ENCODE peak calls at places on chromosomes 4 and X, in four cellular contexts. K, A, M and L are unnamed samples.

GRCh38 chr4:167645358-167645757 is 411.1 kb upstream of the SPOCK3 start:
- DNase-seq in M (no peak), K (no peak), A (no peak), L (no peak)

GRCh38 chr4:80202784-80203553 is 5.7 kb downstream of the PRDM8 start:
- DNase-seq in M (peak), A (no peak), K (peak), L (no peak)

GRCh38 chr4:113476800-113477199 is 284.7 kb downstream of the CAMK2D start:
- DNase-seq in A (no peak), M (peak), K (no peak), L (no peak)

GRCh38 chr4:125432078-125432477 is 117.3 kb downstream of the FAT4 start:
- DNase-seq in K (no peak), A (no peak), M (peak), L (peak)

GRCh38 chrX:2284601-2285000 is 216.2 kb downstream of the DHRSX start:
- DNase-seq in K (no peak), M (no peak), A (no peak), L (no peak)

GRCh38 chr4:39699676-39700409 is 1.9 kb downstream of the UBE2K start:
- DNase-seq in A (peak), M (peak), K (no peak), L (no peak)

GRCh38 chrX:39773923-39774803 is 323.6 kb downstream of the BCOR start:
- DNase-seq in K (no peak), A (no peak), M (peak), L (no peak)

GRCh38 chr4:144648042-144648441 is 2.1 kb downstream of the HHIP start:
- DNase-seq in A (no peak), M (no peak), K (no peak), L (no peak)

GRCh38 chrX:24210190-24210589 is 60.7 kb downstream of the ZFX start:
- DNase-seq in M (no peak), A (no peak), K (no peak), L (no peak)

GRCh38 chr4:153788419-153789276 is at the start of gene SFRP2:
- DNase-seq in K (peak), M (no peak), A (no peak), L (no peak)

GRCh38 chrX:154696328-154697045 is 43.1 kb upstream of the CTAG2 start:
- DNase-seq in M (peak), A (no peak), K (no peak), L (peak)

GRCh38 chr4:38310446-38311043 is 350.3 kb downstream of the PTTG2 start:
- DNase-seq in A (no peak), M (peak), K (no peak), L (no peak)

GRCh38 chr4:113616443-113616842 is 145.1 kb downstream of the CAMK2D start:
- DNase-seq in M (no peak), K (no peak), A (no peak), L (no peak)

GRCh38 chr4:68498413-68499007 is 51.2 kb downstream of the TMPRSS11E start:
- DNase-seq in K (no peak), A (peak), M (peak), L (peak)

GRCh38 chrX:20060961-20061868 is 55.5 kb downstream of the MAP7D2 start:
- DNase-seq in M (no peak), A (no peak), K (no peak), L (no peak)

GRCh38 chrX:40845331-40845911 is 110.1 kb upstream of the MED14 start:
- DNase-seq in M (peak), K (no peak), A (no peak), L (peak)

GRCh38 chrX:17409566-17410290 is 34.7 kb downstream of the NHS start:
- DNase-seq in K (no peak), A (no peak), M (no peak), L (no peak)

GRCh38 chrX:11125079-11125478 is 13.9 kb downstream of the HCCS start:
- DNase-seq in A (no peak), M (no peak), K (no peak), L (no peak)

GRCh38 chr4:4216261-4216660 is 10.5 kb downstream of the OTOP1 start:
- DNase-seq in M (no peak), K (no peak), A (no peak), L (no peak)

GRCh38 chrX:1518512-1518911 is 18.5 kb downstream of the P2RY8 start:
- DNase-seq in K (no peak), A (no peak), M (no peak), L (no peak)

GRCh38 chrX:17984415-17984814 is 123.3 kb upstream of the RAI2 start:
- DNase-seq in K (no peak), M (no peak), A (no peak), L (no peak)

GRCh38 chrX:143082537-143082936 is 56.8 kb downstream of the SPANXN4 start:
- DNase-seq in K (no peak), M (no peak), A (no peak), L (no peak)

GRCh38 chr4:159105761-159106243 is 2.9 kb downstream of the RAPGEF2 start:
- DNase-seq in A (no peak), K (no peak), M (peak), L (peak)

GRCh38 chr4:54228064-54228527 is 997 bp upstream of the PDGFRA start:
- DNase-seq in K (peak), M (peak), A (peak), L (peak)

GRCh38 chrX:10011261-10011931 is 44.2 kb downstream of the CLDN34 start:
- DNase-seq in A (no peak), M (peak), K (no peak), L (no peak)

GRCh38 chrX:71053217-71053621 is 14.9 kb downstream of the SNX12 start:
- DNase-seq in M (peak), A (no peak), K (no peak), L (no peak)

GRCh38 chr4:187732524-187732923 is 263.0 kb upstream of the ZFP42 start:
- DNase-seq in M (no peak), A (no peak), K (no peak), L (no peak)

GRCh38 chr4:26032142-26032541 is 118.1 kb downstream of the SMIM20 start:
- DNase-seq in K (no peak), M (peak), A (no peak), L (peak)

GRCh38 chr4:628346-628745 is 3.0 kb downstream of the PDE6B start:
- DNase-seq in M (no peak), A (no peak), K (no peak), L (no peak)

GRCh38 chr4:86338521-86338920 is 21.3 kb downstream of the MAPK10 start:
- DNase-seq in A (no peak), K (no peak), M (peak), L (no peak)

GRCh38 chr4:101200561-101200960 is 146.8 kb downstream of the PPP3CA start:
- DNase-seq in K (no peak), M (peak), A (peak), L (peak)

GRCh38 chr4:95268819-95269565 is 279.8 kb downstream of the UNC5C start:
- DNase-seq in A (no peak), K (no peak), M (peak), L (no peak)

GRCh38 chrX:130770615-130771014 is 132.4 kb downstream of the ENOX2 start:
- DNase-seq in A (no peak), K (no peak), M (peak), L (peak)

GRCh38 chr4:26723216-26723615 is 137.4 kb upstream of the STIM2 start:
- DNase-seq in M (no peak), K (no peak), A (no peak), L (no peak)

GRCh38 chr4:7366180-7366957 is 68.4 kb downstream of the PSAPL1 start:
- DNase-seq in A (no peak), K (peak), M (no peak), L (no peak)

GRCh38 chr4:162972661-162973202 is 194.0 kb downstream of the NAF1 start:
- DNase-seq in M (no peak), A (no peak), K (no peak), L (no peak)

GRCh38 chrX:53262918-53263394 is 18.4 kb downstream of the IQSEC2 start:
- DNase-seq in A (peak), K (no peak), M (peak), L (peak)

GRCh38 chrX:71859637-71860036 is 51.0 kb upstream of the NHSL2 start:
- DNase-seq in K (no peak), M (peak), A (no peak), L (peak)

GRCh38 chr4:19133315-19133714 is 1111.8 kb upstream of the LCORL start:
- DNase-seq in M (no peak), A (no peak), K (no peak), L (no peak)

GRCh38 chr4:19130836-19131235 is 1109.3 kb upstream of the LCORL start:
- DNase-seq in M (peak), K (no peak), A (no peak), L (peak)

GRCh38 chr4:19135886-19136633 is 1114.5 kb upstream of the LCORL start:
- DNase-seq in A (no peak), M (peak), K (no peak), L (no peak)

GRCh38 chr4:19134685-19135084 is 1113.1 kb upstream of the LCORL start:
- DNase-seq in M (no peak), K (no peak), A (no peak), L (no peak)
- H3K4me3 ChIP-seq in M (no peak), K (no peak), A (no peak), L (no peak)

GRCh38 chr4:10639100-10639499 is 45.5 kb downstream of the CLNK start:
- DNase-seq in A (no peak), M (peak), K (no peak), L (no peak)
- TF ChIP-seq CTCF in A (no peak), M (no peak), K (no peak), L (no peak)

GRCh38 chr4:110634320-110635154 is 11.7 kb upstream of the PITX2 start:
- DNase-seq in A (no peak), K (no peak), M (no peak), L (no peak)
- H3K4me3 ChIP-seq in A (no peak), K (no peak), M (no peak), L (peak)

DNA sequence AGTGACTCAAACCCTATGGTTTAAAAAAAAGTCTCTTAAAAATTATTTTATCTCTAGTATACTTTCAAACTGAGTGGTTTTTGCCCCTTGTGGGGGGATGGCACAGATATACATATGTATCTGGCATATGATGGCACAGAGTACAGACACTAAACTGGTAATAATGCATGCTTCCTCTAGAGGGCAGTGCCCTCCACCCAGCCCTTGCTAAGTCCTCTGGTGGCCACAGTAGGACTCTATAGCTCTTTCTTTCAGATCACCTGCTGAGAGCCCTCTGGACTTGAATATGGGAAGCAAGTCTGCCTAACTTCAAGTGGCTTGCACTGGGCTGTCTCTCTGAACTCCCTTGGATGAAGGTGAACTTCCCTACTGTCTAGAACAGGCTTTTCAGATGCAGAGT is 66.3 kb downstream of the TSPAN7 start:
- DNase-seq in A (no peak), K (no peak), M (peak), L (no peak)
- TF ChIP-seq CTCF in A (peak), K (peak), M (no peak), L (peak)

GRCh38 chrX:131791608-131792355 is 231.3 kb upstream of the STK26 start:
- DNase-seq in K (no peak), M (no peak), A (no peak), L (no peak)
- H3K4me3 ChIP-seq in K (no peak), M (peak), A (peak), L (no peak)

GRCh38 chr4:75939890-75940691 is 722 bp downstream of the NAAA start:
- DNase-seq in A (peak), M (peak), K (peak), L (peak)

GRCh38 chr4:75935628-75936027 is 5.2 kb downstream of the NAAA start:
- DNase-seq in M (no peak), A (no peak), K (no peak), L (no peak)

GRCh38 chr4:75940692-75941253 is at the start of gene NAAA:
- DNase-seq in A (peak), K (peak), M (peak), L (peak)
- TF ChIP-seq CTCF in A (peak), K (no peak), M (no peak), L (peak)

GRCh38 chr4:96317924-96318323 is 478.0 kb downstream of the PDHA2 start:
- DNase-seq in M (no peak), K (no peak), A (no peak), L (no peak)

GRCh38 chr4:96315815-96316214 is 475.9 kb downstream of the PDHA2 start:
- DNase-seq in A (no peak), K (no peak), M (peak), L (no peak)

GRCh38 chr4:96312049-96312685 is 472.3 kb downstream of the PDHA2 start:
- DNase-seq in A (no peak), K (no peak), M (no peak), L (no peak)
- H3K4me3 ChIP-seq in A (no peak), K (peak), M (no peak), L (no peak)

GRCh38 chr4:47704693-47705325 is 133.1 kb downstream of the CORIN start:
- DNase-seq in M (peak), A (no peak), K (no peak), L (peak)
- TF ChIP-seq CTCF in M (peak), A (no peak), K (peak), L (peak)

GRCh38 chr4:181958435-181958834 is 284.8 kb upstream of the TENM3 start:
- DNase-seq in A (no peak), K (no peak), M (peak), L (peak)

GRCh38 chr4:181960384-181960783 is 282.8 kb upstream of the TENM3 start:
- DNase-seq in K (no peak), A (no peak), M (no peak), L (no peak)

GRCh38 chr4:181957088-181957487 is 286.1 kb upstream of the TENM3 start:
- DNase-seq in M (peak), K (no peak), A (no peak), L (peak)

GRCh38 chr4:181956502-181956901 is 286.7 kb upstream of the TENM3 start:
- DNase-seq in K (no peak), A (no peak), M (peak), L (peak)

GRCh38 chr4:181959121-181959520 is 284.1 kb upstream of the TENM3 start:
- DNase-seq in M (peak), A (no peak), K (no peak), L (peak)
- H3K4me3 ChIP-seq in M (no peak), A (no peak), K (no peak), L (no peak)

DNA sequence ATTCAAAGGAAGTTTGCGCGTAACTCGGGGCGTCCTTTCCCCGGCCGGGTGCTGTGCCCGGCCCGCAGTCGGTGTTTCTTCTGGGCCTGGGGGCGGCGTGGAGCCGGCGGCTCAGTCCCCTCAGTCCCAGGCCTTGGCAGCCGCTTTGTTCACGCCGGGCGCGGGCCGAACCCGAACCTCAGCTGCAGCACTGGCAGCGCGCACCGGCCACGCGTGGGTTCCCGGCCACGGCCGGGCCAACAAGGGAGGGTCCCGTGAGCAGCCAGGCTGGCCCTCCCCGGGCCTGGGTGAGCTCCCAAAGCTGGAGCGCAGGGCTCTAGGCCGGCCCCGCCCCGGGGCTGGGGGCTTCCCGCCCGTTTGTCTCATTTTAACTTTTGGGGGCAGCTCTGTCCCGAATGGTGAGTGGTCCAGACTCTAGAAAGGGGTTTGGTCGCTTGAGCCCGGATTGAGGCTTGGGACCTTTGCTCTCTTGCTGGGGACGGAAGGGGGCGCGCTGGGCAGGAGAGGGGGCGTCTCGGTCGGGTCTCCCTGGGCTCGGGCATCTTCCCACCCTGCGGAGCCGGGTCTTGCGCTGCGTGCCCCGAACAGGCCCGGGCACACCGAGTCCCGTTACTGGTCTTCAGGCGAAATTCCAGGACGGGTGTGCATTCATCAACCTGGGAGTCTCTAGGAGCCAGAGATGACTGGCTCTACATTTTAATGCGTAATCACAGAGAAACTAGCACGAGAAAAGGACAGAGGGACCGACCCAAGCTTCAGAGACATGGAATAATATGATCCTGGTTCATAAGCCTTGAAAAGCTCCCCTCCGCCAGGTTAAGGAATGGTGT is 177.1 kb downstream of the CBR4 start:
- DNase-seq in M (peak), A (peak), K (no peak), L (no peak)
- TF ChIP-seq CTCF in M (no peak), A (peak), K (no peak), L (peak)